ENCODE peak calls at places on chromosomes 11 and 22, in six cellular contexts. S is T-cell, B is amniotic epithelial cell, O is endothelial cell, R is neural progenitor cell, P is HT1080. F is an unnamed sample.

GRCh38 chr22:42280140-42280539 is 9.7 kb upstream of the TCF20 start:
- DNase-seq in S (no peak), B (no peak), O (no peak), R (no peak), P (no peak), F (no peak)

GRCh38 chr22:33600595-33600994 is 319.7 kb downstream of the LARGE1 start:
- DNase-seq in S (no peak), B (no peak), O (no peak), R (no peak), P (no peak), F (no peak)

GRCh38 chr22:42938976-42939375 is 76.0 kb downstream of the PACSIN2 start:
- DNase-seq in S (no peak), B (no peak), O (no peak), R (no peak), P (no peak), F (no peak)

GRCh38 chr11:30984827-30985226 is 384.7 kb downstream of the DCDC1 start:
- DNase-seq in S (no peak), B (peak), O (no peak), R (no peak), P (peak), F (no peak)

GRCh38 chr11:19953909-19954308 is 206.4 kb downstream of the DBX1 start:
- DNase-seq in S (no peak), B (peak), O (peak), R (peak), P (peak), F (no peak)

GRCh38 chr22:19354201-19354600 is 62.7 kb upstream of the CLTCL1 start:
- DNase-seq in S (no peak), B (no peak), O (no peak), R (no peak), P (no peak), F (no peak)

GRCh38 chr22:19524170-19525115 is at the start of gene CLDN5:
- DNase-seq in S (no peak), B (peak), O (peak), R (peak), P (no peak), F (no peak)

GRCh38 chr22:50192056-50192824 is 6.5 kb downstream of the TRABD start:
- DNase-seq in S (no peak), B (no peak), O (no peak), R (no peak), P (no peak), F (no peak)

GRCh38 chr22:32478994-32479393 is 4.4 kb downstream of the FBXO7 start:
- DNase-seq in S (no peak), B (peak), O (no peak), R (no peak), P (no peak), F (no peak)

GRCh38 chr11:12812849-12813248 is 138.6 kb downstream of the TEAD1 start:
- DNase-seq in S (no peak), B (peak), O (no peak), R (no peak), P (no peak), F (no peak)

GRCh38 chr22:43777204-43777671 is 34.9 kb downstream of the EFCAB6 start:
- DNase-seq in S (no peak), B (peak), O (peak), R (no peak), P (peak), F (no peak)

GRCh38 chr22:36897611-36898010 is 15.8 kb upstream of the CSF2RB start:
- DNase-seq in S (no peak), B (no peak), O (no peak), R (no peak), P (no peak), F (no peak)

GRCh38 chr11:119367661-119368120 is 13.8 kb downstream of the USP2 start:
- DNase-seq in S (no peak), B (peak), O (no peak), R (no peak), P (no peak), F (no peak)

GRCh38 chr22:30324008-30324730 is 2.6 kb downstream of the TBC1D10A start:
- DNase-seq in S (peak), B (peak), O (no peak), R (no peak), P (no peak), F (no peak)

GRCh38 chr22:31230871-31231621 is 18.9 kb downstream of the LIMK2 start:
- DNase-seq in S (peak), B (peak), O (peak), R (peak), P (peak), F (peak)

GRCh38 chr11:66329165-66329673 is 7.0 kb downstream of the RIN1 start:
- DNase-seq in S (no peak), B (no peak), O (no peak), R (no peak), P (no peak), F (no peak)

GRCh38 chr11:99020324-99021225 is at the start of gene CNTN5:
- DNase-seq in S (no peak), B (peak), O (peak), R (peak), P (peak), F (no peak)

GRCh38 chr11:62445314-62445740 is 26.5 kb downstream of the SCGB1A1 start:
- DNase-seq in S (no peak), B (peak), O (no peak), R (no peak), P (no peak), F (no peak)

GRCh38 chr11:43582024-43582836 is 98.3 kb upstream of the HSD17B12 start:
- DNase-seq in S (no peak), B (no peak), O (no peak), R (no peak), P (no peak), F (no peak)

GRCh38 chr11:125170001-125170405 is 5.5 kb downstream of the PKNOX2 start:
- DNase-seq in S (no peak), B (no peak), O (no peak), R (peak), P (no peak), F (no peak)

GRCh38 chr11:100297516-100297915 is 389.6 kb upstream of the ARHGAP42 start:
- DNase-seq in S (no peak), B (no peak), O (no peak), R (no peak), P (no peak), F (no peak)

GRCh38 chr22:24155597-24156145 is 25.6 kb upstream of the SUSD2 start:
- DNase-seq in S (peak), B (peak), O (peak), R (peak), P (peak), F (no peak)

GRCh38 chr11:45410391-45411215 is 124.5 kb upstream of the SYT13 start:
- DNase-seq in S (no peak), B (no peak), O (no peak), R (peak), P (no peak), F (no peak)

GRCh38 chr11:346529-346928 is 22.8 kb upstream of the B4GALNT4 start:
- DNase-seq in S (no peak), B (no peak), O (no peak), R (no peak), P (no peak), F (no peak)

GRCh38 chr11:15194671-15195415 is 80.1 kb downstream of the INSC start:
- DNase-seq in S (no peak), B (no peak), O (no peak), R (no peak), P (peak), F (no peak)

GRCh38 chr11:70158201-70158600 is 44.9 kb upstream of the FADD start:
- DNase-seq in S (no peak), B (no peak), O (peak), R (peak), P (no peak), F (no peak)

GRCh38 chr11:8871283-8871775 is 39.7 kb upstream of the AKIP1 start:
- DNase-seq in S (no peak), B (peak), O (peak), R (peak), P (peak), F (no peak)

GRCh38 chr11:103525069-103525468 is 415.8 kb downstream of the DYNC2H1 start:
- DNase-seq in S (no peak), B (peak), O (no peak), R (no peak), P (peak), F (no peak)

GRCh38 chr11:119684361-119685072 is 44.5 kb downstream of the NECTIN1 start:
- DNase-seq in S (no peak), B (peak), O (peak), R (no peak), P (peak), F (no peak)

GRCh38 chr11:19980957-19981669 is 179.2 kb downstream of the DBX1 start:
- DNase-seq in S (no peak), B (peak), O (no peak), R (no peak), P (no peak), F (no peak)

GRCh38 chr22:31734512-31734911 is 15.4 kb downstream of the PRR14L start:
- DNase-seq in S (no peak), B (peak), O (no peak), R (no peak), P (peak), F (no peak)

GRCh38 chr11:111435046-111435698 is 56.1 kb upstream of the POU2AF1 start:
- DNase-seq in S (no peak), B (no peak), O (no peak), R (no peak), P (no peak), F (no peak)

GRCh38 chr22:43455861-43456260 is 44.0 kb downstream of the MPPED1 start:
- DNase-seq in S (no peak), B (no peak), O (no peak), R (no peak), P (no peak), F (no peak)

GRCh38 chr22:27045103-27045940 is 387.9 kb downstream of the MIAT start:
- DNase-seq in S (no peak), B (peak), O (no peak), R (no peak), P (peak), F (no peak)

GRCh38 chr22:22682807-22683667 is 38.6 kb downstream of the GGTLC2 start:
- DNase-seq in S (no peak), B (peak), O (no peak), R (no peak), P (no peak), F (no peak)

GRCh38 chr11:3123316-3123715 is 41.8 kb downstream of the OSBPL5 start:
- DNase-seq in S (no peak), B (no peak), O (no peak), R (no peak), P (no peak), F (no peak)